ENCODE peak calls at places on chromosome 4, in eight cellular contexts. X is IMR-90, I is lung, D is right cardiac atrium, L is endodermal cell, K is mesenchymal stem cell, N is ascending aorta, S is lower lobe of right lung. Y is an unnamed sample.

GRCh38 chr4:183718876-183719275 is 59.8 kb downstream of the TRAPPC11 start:
- DNase-seq in N (no peak), S (no peak), X (no peak), I (no peak), K (no peak), D (no peak), L (no peak), Y (no peak)

GRCh38 chr4:40980318-40980883 is 230.6 kb downstream of the NSUN7 start:
- DNase-seq in X (no peak), S (no peak), I (no peak), N (no peak), L (peak; percentile 79), K (peak; percentile 37), D (no peak), Y (peak; percentile 62)

GRCh38 chr4:15489551-15489950 is 19.9 kb downstream of the CC2D2A start:
- DNase-seq in X (peak; percentile 4), L (no peak), I (no peak), D (no peak), K (no peak), S (no peak), N (no peak), Y (no peak)

GRCh38 chr4:31104596-31104995 is 384.4 kb downstream of the PCDH7 start:
- DNase-seq in S (no peak), N (no peak), D (no peak), I (no peak), X (no peak), K (peak; percentile 20), L (no peak), Y (no peak)

GRCh38 chr4:48854982-48855381 is 24.1 kb downstream of the OCIAD1 start:
- DNase-seq in S (no peak), N (no peak), K (no peak), X (no peak), I (no peak), L (no peak), D (no peak), Y (no peak)

GRCh38 chr4:171378323-171378722 is 434.9 kb upstream of the GALNTL6 start:
- DNase-seq in D (no peak), S (no peak), N (no peak), K (no peak), L (no peak), I (no peak), X (no peak), Y (peak; percentile 16)

GRCh38 chr4:7675612-7676320 is 241.0 kb upstream of the PSAPL1 start:
- DNase-seq in I (no peak), K (no peak), N (no peak), S (peak; percentile 47), D (no peak), L (no peak), X (no peak), Y (no peak)

GRCh38 chr4:38831653-38832052 is 25.0 kb downstream of the TLR6 start:
- DNase-seq in S (no peak), K (no peak), L (no peak), X (peak; percentile 72), D (no peak), I (no peak), N (no peak), Y (no peak)

GRCh38 chr4:122548452-122548851 is 72.4 kb downstream of the IL21 start:
- DNase-seq in N (no peak), D (no peak), S (no peak), L (no peak), I (no peak), K (peak; percentile 46), X (peak; percentile 26), Y (no peak)

GRCh38 chr4:6278801-6279197 is 9.1 kb downstream of the WFS1 start:
- DNase-seq in K (no peak), X (peak; percentile 65), D (peak; percentile 86), I (peak; percentile 46), L (no peak), S (no peak), N (no peak), Y (no peak)

GRCh38 chr4:128483816-128484215 is 196.2 kb upstream of the PGRMC2 start:
- DNase-seq in L (no peak), S (no peak), X (peak; percentile 27), I (no peak), N (no peak), D (no peak), K (no peak), Y (no peak)

GRCh38 chr4:177367336-177367735 is 57.7 kb downstream of the NEIL3 start:
- DNase-seq in I (no peak), L (peak; percentile 67), S (no peak), X (peak; percentile 52), K (peak; percentile 16), N (no peak), D (no peak), Y (peak; percentile 26)

GRCh38 chr4:7960790-7961655 is 21.4 kb upstream of the AFAP1 start:
- DNase-seq in S (no peak), X (peak; percentile 100), N (peak; percentile 84), L (no peak), D (peak; percentile 33), K (peak; percentile 99), I (no peak), Y (peak; percentile 37)

GRCh38 chr4:186876961-186877626 is 153.4 kb upstream of the FAT1 start:
- DNase-seq in X (no peak), S (no peak), N (no peak), K (no peak), L (no peak), D (no peak), I (no peak), Y (no peak)

GRCh38 chr4:114217150-114217817 is 237.8 kb upstream of the ARSJ start:
- DNase-seq in X (no peak), N (no peak), L (no peak), D (no peak), S (no peak), K (no peak), I (no peak), Y (no peak)

GRCh38 chr4:125319311-125319710 is 4.6 kb downstream of the FAT4 start:
- DNase-seq in S (no peak), D (no peak), X (peak; percentile 45), N (no peak), L (no peak), K (no peak), I (no peak), Y (no peak)

GRCh38 chr4:8343051-8343966 is 73.8 kb downstream of the HTRA3 start:
- DNase-seq in D (peak; percentile 78), L (peak; percentile 42), X (no peak), S (no peak), K (no peak), N (peak; percentile 62), I (no peak), Y (no peak)

GRCh38 chr4:143225167-143225566 is 40.5 kb downstream of the USP38 start:
- DNase-seq in X (no peak), N (no peak), L (no peak), D (no peak), S (no peak), K (no peak), I (no peak), Y (no peak)

GRCh38 chr4:26256016-26256415 is 64.8 kb upstream of the RBPJ start:
- DNase-seq in L (no peak), D (no peak), X (peak; percentile 33), I (no peak), K (no peak), S (no peak), N (no peak), Y (peak; percentile 23)
- H3K4me1 ChIP-seq in L (no peaks in the 10 kb centered on the region), D (no peaks in the 10 kb centered on the region), X (peaks cover 2% of the 10 kb centered on the region), I (no peaks in the 10 kb centered on the region), K (peaks cover 3% of the 10 kb centered on the region), S (no peaks in the 10 kb centered on the region), N (no peaks in the 10 kb centered on the region), Y (peaks cover 15% of the 10 kb centered on the region)

GRCh38 chr4:185713272-185713671 is 98.7 kb downstream of the SORBS2 start:
- DNase-seq in K (no peak), S (no peak), D (no peak), X (no peak), I (no peak), N (no peak), L (no peak), Y (no peak)
- H3K4me1 ChIP-seq in K (peaks cover 8% of the 10 kb centered on the region), S (peaks cover 21% of the 10 kb centered on the region), D (peaks cover 10% of the 10 kb centered on the region), X (peaks cover 2% of the 10 kb centered on the region), I (peaks cover 19% of the 10 kb centered on the region), N (no peaks in the 10 kb centered on the region), L (peaks cover 5% of the 10 kb centered on the region), Y (peaks cover 9% of the 10 kb centered on the region)

DNA sequence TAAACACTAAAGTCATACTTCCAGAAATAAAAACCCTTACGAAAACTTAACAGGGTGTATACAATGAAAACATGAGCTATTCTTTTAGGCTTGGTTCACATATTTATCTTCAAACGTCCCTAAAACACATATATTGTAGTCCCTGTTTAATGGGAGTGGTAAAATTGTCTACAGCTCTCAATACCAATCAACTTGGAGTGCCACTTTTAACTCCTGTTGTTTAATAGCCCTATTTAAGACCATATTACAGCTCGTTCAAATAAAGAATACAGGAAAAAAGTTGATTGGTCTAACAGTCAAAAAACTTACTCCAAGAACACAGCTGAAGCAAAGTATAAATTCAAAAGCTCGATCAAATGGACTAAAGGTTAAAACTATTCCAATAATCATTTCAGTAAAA is 3.9 kb downstream of the UBE2D3 start:
- DNase-seq in L (no peak), D (no peak), K (no peak), S (no peak), X (no peak), I (no peak), N (no peak), Y (no peak)
- H3K4me1 ChIP-seq in L (peaks cover 4% of the 10 kb centered on the region), D (no peaks in the 10 kb centered on the region), K (peaks cover 2% of the 10 kb centered on the region), S (peaks cover 62% of the 10 kb centered on the region), X (peaks cover under 1% of the 10 kb centered on the region), I (peaks cover 22% of the 10 kb centered on the region), N (peaks cover 8% of the 10 kb centered on the region), Y (peaks cover 24% of the 10 kb centered on the region)

GRCh38 chr4:683982-684571 is 4.9 kb downstream of the SLC49A3 start:
- DNase-seq in L (peak; percentile 93), S (peak; percentile 76), I (no peak), K (peak; percentile 62), X (peak; percentile 57), N (peak; percentile 72), D (peak; percentile 88), Y (peak; percentile 49)

GRCh38 chr4:681736-682451 is 7.1 kb downstream of the SLC49A3 start:
- DNase-seq in I (peak; percentile 65), X (no peak), L (peak; percentile 75), D (peak; percentile 74), N (no peak), K (no peak), S (peak; percentile 80), Y (peak; percentile 55)

GRCh38 chr4:684611-685010 is 4.3 kb downstream of the SLC49A3 start:
- DNase-seq in I (no peak), S (no peak), N (peak; percentile 60), D (peak; percentile 62), X (no peak), K (no peak), L (no peak), Y (no peak)

GRCh38 chr4:682490-683172 is 6.3 kb downstream of the SLC49A3 start:
- DNase-seq in K (no peak), S (no peak), I (no peak), N (no peak), X (no peak), D (peak; percentile 57), L (no peak), Y (no peak)

DNA sequence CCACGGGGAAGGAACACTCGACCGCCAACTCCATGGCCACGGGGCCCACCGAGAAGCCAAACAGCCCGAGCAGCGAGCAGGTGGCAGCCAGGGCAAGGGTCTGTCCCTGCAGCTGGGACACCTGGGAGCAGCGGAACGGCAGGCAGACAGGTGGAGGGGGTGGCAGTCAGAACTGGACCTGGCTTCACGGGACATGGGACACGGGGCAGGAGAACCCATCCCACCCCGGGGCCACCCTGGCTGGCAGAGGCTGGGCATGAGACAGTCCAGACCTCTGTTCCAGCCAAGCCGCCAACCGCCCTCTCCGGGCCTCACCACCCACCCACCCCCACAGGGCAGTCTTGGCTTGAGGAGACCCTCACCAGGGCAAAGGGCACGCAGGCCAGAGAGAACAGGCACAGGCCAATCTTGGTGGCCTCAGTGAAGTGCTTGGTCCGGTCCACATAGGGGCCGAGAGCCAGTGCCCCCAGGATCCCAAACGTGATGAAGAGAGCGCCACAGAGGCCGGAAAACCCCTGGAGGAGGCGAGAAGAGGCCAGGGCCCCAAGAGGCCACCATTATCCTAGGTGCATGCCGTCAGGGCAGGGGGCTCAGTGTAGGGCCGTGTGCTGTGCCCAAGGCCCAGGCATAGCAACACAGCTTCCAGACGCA is 5.6 kb downstream of the SLC49A3 start:
- DNase-seq in I (no peak), K (no peak), L (no peak), X (no peak), S (no peak), D (peak; percentile 71), N (no peak), Y (no peak)
- H3K4me1 ChIP-seq in I (no peaks in the 10 kb centered on the region), K (peaks cover 52% of the 10 kb centered on the region), L (no peaks in the 10 kb centered on the region), X (peaks cover 15% of the 10 kb centered on the region), S (peaks cover 42% of the 10 kb centered on the region), D (peaks cover 6% of the 10 kb centered on the region), N (peaks cover 8% of the 10 kb centered on the region), Y (peaks cover 23% of the 10 kb centered on the region)